ENCODE peak calls at places on chromosomes 13 and 19, in five cellular contexts. Y is H1, P is GM12878, E is HepG2, Q is GM23338. W is an unnamed sample.

GRCh38 chr13:111489301-111489700 is 168.9 kb downstream of the TEX29 start:
- DNase-seq in Y (no peak), P (no peak), E (no peak), Q (no peak), W (no peak)

GRCh38 chr13:50521750-50522149 is 321.7 kb downstream of the DLEU7 start:
- DNase-seq in Y (no peak), P (no peak), E (peak; percentile 39), Q (no peak), W (no peak)

GRCh38 chr19:47765522-47766358 is 12.8 kb upstream of the SELENOW start:
- DNase-seq in Y (no peak), P (no peak), E (peak; percentile 52), Q (peak; percentile 92), W (peak; percentile 88)

GRCh38 chr19:16037424-16038195 is 38.7 kb upstream of the TPM4 start:
- DNase-seq in Y (no peak), P (no peak), E (no peak), Q (no peak), W (no peak)

GRCh38 chr19:55196803-55197202 is 12.5 kb downstream of the PTPRH start:
- DNase-seq in Y (no peak), P (no peak), E (no peak), Q (peak; percentile 67), W (no peak)

GRCh38 chr19:6809262-6809661 is 36.8 kb downstream of the VAV1 start:
- DNase-seq in Y (no peak), P (no peak), E (no peak), Q (no peak), W (no peak)

GRCh38 chr19:3725640-3726310 is 17.6 kb downstream of the TJP3 start:
- DNase-seq in Y (peak; percentile 61), P (no peak), E (no peak), Q (peak; percentile 86), W (peak; percentile 68)

GRCh38 chr13:36736119-36736726 is 62.4 kb downstream of the SERTM1 start:
- DNase-seq in Y (no peak), P (no peak), E (peak; percentile 35), Q (peak; percentile 74), W (peak; percentile 24)

GRCh38 chr13:29786698-29787097 is 63.7 kb downstream of the UBL3 start:
- DNase-seq in Y (no peak), P (no peak), E (no peak), Q (no peak), W (no peak)

GRCh38 chr19:50870417-50871089 is 2.7 kb upstream of the KLK2 start:
- DNase-seq in Y (no peak), P (no peak), E (peak; percentile 12), Q (peak; percentile 60), W (peak; percentile 44)

GRCh38 chr13:109275848-109276247 is 510.5 kb downstream of the IRS2 start:
- DNase-seq in Y (no peak), P (no peak), E (no peak), Q (peak; percentile 51), W (peak; percentile 32)

GRCh38 chr19:47725759-47726401 is 12.7 kb downstream of the EHD2 start:
- DNase-seq in Y (no peak), P (no peak), E (no peak), Q (peak; percentile 54), W (no peak)

GRCh38 chr19:18629166-18630088 is 7.4 kb upstream of the KLHL26 start:
- DNase-seq in Y (no peak), P (no peak), E (no peak), Q (no peak), W (no peak)

GRCh38 chr19:50203281-50204080 is at the start of gene MYH14:
- DNase-seq in Y (peak; percentile 71), P (no peak), E (peak; percentile 79), Q (peak; percentile 97), W (peak; percentile 96)

GRCh38 chr13:77896536-77896935 is 22.1 kb downstream of the EDNRB start:
- DNase-seq in Y (no peak), P (no peak), E (no peak), Q (no peak), W (no peak)

GRCh38 chr19:44807652-44808462 is 1.0 kb upstream of the BCAM start:
- DNase-seq in Y (peak; percentile 95), P (no peak), E (peak; percentile 77), Q (peak; percentile 99), W (peak; percentile 89)

GRCh38 chr19:45342911-45343310 is 2.4 kb downstream of the KLC3 start:
- DNase-seq in Y (no peak), P (no peak), E (no peak), Q (no peak), W (no peak)

GRCh38 chr19:29622191-29623070 is 16.3 kb downstream of the POP4 start:
- DNase-seq in Y (no peak), P (no peak), E (no peak), Q (no peak), W (no peak)

DNA sequence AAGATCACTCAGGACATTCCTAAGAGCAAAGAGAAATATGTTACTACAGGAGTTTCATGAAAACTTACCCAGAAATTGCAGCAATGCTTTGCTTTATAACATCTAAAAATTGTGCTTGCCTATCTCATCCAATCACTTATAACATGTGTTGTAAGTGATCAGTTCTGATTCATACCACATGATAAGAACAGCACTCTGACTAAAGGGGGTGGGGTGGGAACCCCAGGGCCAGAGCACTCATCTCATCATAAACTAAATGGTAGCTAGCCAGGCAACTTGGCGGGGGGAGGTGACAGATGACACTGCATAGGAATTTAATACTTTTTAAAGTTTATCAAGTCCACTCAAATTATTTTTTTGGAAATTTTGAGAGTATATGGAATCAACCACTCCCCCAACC is 42.1 kb downstream of the FOXO1 start:
- DNase-seq in Y (no peak), P (no peak), E (no peak), Q (no peak), W (no peak)
- TF ChIP-seq CREB1 in Y (no peak), P (no peak), E (no peak), Q (no peak), W (no peak)

GRCh38 chr19:36049080-36049698 is 4.9 kb downstream of the THAP8 start:
- DNase-seq in Y (no peak), P (no peak), E (no peak), Q (no peak), W (no peak)
- TF ChIP-seq CREB1 in Y (no peak), P (no peak), E (no peak), Q (no peak), W (no peak)

GRCh38 chr13:73216381-73216831 is 157.6 kb downstream of the KLF5 start:
- DNase-seq in Y (no peak), P (no peak), E (no peak), Q (no peak), W (no peak)

GRCh38 chr13:73218181-73218580 is 159.4 kb downstream of the KLF5 start:
- DNase-seq in Y (no peak), P (no peak), E (no peak), Q (no peak), W (no peak)

GRCh38 chr13:73220966-73221720 is 162.3 kb downstream of the KLF5 start:
- DNase-seq in Y (no peak), P (no peak), E (no peak), Q (no peak), W (peak; percentile 11)

GRCh38 chr13:73212482-73212881 is 153.7 kb downstream of the KLF5 start:
- DNase-seq in Y (no peak), P (no peak), E (no peak), Q (no peak), W (no peak)

DNA sequence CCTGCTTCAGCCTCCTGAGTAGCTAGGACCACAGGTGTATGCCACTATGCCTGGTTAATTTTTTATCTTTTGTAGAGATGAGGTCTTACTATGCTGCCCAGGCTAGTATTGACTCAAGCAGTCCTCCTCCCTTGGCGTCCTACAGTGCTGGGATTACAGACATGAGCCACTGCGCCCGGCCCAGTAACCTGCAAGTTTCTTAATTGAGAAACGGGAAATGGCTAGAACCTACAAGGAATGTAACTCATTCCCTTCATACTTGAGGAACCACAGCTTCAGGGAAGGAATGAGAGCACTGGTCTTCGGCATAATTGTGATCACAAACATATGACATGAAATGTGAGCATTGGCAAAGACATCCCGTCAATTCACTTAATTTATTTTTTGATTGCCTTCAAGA is 157.0 kb downstream of the KLF5 start:
- DNase-seq in Y (no peak), P (no peak), E (no peak), Q (no peak), W (no peak)
- TF ChIP-seq CREB1 in Y (no peak), P (no peak), E (no peak), Q (no peak), W (no peak)

DNA sequence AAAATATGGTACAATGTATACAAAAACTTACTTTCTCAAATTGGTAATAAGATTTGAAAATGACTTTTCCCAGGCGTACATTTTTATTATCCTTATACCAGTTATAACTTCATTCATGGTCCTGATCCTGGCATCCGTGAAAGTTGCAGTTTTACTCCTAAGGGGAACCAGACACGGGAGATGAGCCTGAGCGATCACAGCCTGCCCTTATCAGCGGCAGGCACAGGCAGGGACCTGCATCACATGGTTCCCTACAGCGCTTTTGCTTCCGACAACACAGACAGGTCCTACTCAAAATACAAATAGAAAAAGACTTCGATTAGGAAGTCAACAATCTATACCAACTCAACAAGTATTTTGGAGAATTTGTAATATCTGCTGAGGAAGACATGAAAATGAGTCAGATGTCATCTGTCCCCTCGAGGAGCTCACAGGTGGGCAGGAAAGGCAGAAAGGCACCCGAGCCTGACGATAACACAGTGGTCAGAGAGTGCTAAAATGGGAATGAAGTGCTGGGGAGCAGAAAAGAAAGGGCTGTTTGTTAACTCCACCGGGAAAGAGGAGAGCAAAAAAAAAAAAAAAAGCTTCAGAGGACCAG is 93.4 kb downstream of the ABCC4 start:
- DNase-seq in Y (no peak), P (no peak), E (no peak), Q (no peak), W (no peak)
- TF ChIP-seq CREB1 in Y (no peak), P (no peak), E (no peak), Q (no peak), W (no peak)

DNA sequence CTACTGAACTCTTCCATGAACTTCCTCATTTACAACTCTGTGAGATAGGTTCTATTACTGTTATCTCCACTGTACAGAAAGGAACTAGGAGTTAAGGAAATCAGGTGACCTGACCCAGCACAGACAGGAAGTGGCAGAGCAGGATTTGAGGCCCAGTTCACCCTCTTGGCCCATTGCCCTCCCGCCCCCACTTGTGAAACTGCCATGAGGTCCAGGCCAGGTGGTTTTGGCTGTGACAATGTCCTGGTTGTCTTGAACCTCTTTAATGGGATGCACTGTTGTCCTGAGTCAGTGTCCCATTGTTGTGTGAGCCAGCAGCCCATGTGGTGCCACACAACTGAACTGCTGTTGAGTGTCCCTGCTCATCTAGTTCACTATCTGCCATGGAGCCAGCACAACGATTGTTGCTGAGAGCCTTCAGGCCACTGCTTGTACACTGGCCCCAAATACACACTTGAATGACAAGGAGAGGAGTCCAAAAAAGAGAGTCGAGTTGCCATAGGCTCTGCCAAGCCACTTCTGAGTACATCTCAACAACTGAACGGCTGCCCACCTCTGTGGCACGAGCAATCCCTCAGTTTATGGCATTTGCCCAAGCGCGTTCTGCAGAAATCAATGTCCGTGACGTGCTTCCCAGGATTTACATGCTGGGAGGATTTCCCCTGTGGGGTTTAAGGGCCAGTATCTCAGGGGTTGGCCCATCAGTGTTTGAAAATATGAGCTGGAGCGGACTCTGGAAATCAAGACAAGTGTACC is 484.6 kb downstream of the TSHZ3 start:
- DNase-seq in Y (no peak), P (no peak), E (no peak), Q (no peak), W (no peak)
- TF ChIP-seq CREB1 in Y (no peak), P (no peak), E (no peak), Q (no peak), W (no peak)